ENCODE peak calls at places on chromosomes 7 and 10, in seven cellular contexts. O, W, C, Y, N, T and G are unnamed samples. For H3K4me1, the result is how much of the 10 kb centered on the place peaks cover.

GRCh38 chr7:36851382-36851781 is 127.1 kb upstream of the AOAH start:
- DNase-seq in O (no peak), W (no peak), C (no peak), Y (no peak), N (no peak), T (no peak), G (no peak)

GRCh38 chr7:85030893-85031292 is 156.0 kb downstream of the SEMA3D start:
- DNase-seq in O (no peak), W (no peak), C (no peak), Y (no peak), N (no peak), T (no peak), G (no peak)

GRCh38 chr10:75755528-75755927 is 324.1 kb downstream of the LRMDA start:
- DNase-seq in O (no peak), W (no peak), C (no peak), Y (no peak), N (peak), T (no peak), G (no peak)

GRCh38 chr10:52729259-52730104 is 43.1 kb downstream of the MBL2 start:
- DNase-seq in O (no peak), W (no peak), C (no peak), Y (peak), N (no peak), T (no peak), G (no peak)

GRCh38 chr10:6780008-6780677 is 200.1 kb upstream of the PRKCQ start:
- DNase-seq in O (no peak), W (no peak), C (no peak), Y (no peak), N (no peak), T (no peak), G (no peak)

GRCh38 chr7:28708458-28708951 is 249.6 kb downstream of the TRIL start:
- DNase-seq in O (no peak), W (no peak), C (no peak), Y (no peak), N (no peak), T (no peak), G (no peak)

GRCh38 chr7:111540199-111540815 is 22.0 kb downstream of the IMMP2L start:
- DNase-seq in O (no peak), W (no peak), C (no peak), Y (no peak), N (no peak), T (no peak), G (no peak)

GRCh38 chr7:67484244-67484751 is 487.7 kb downstream of the TYW1 start:
- DNase-seq in O (peak), W (peak), C (peak), Y (peak), N (no peak), T (peak), G (no peak)

GRCh38 chr7:5638994-5639393 is 142.5 kb downstream of the RNF216 start:
- DNase-seq in O (no peak), W (no peak), C (no peak), Y (no peak), N (no peak), T (no peak), G (no peak)

GRCh38 chr7:71746004-71746403 is 614.1 kb downstream of the GALNT17 start:
- DNase-seq in O (no peak), W (no peak), C (no peak), Y (no peak), N (no peak), T (no peak), G (no peak)

GRCh38 chr7:154928136-154929005 is 74.6 kb downstream of the PAXIP1 start:
- DNase-seq in O (no peak), W (peak), C (peak), Y (peak), N (no peak), T (peak), G (peak)

GRCh38 chr10:86647773-86648705 is 6.3 kb upstream of the OPN4 start:
- DNase-seq in O (no peak), W (no peak), C (no peak), Y (no peak), N (no peak), T (peak), G (no peak)

GRCh38 chr10:124138195-124138882 is 44.9 kb upstream of the CHST15 start:
- DNase-seq in O (no peak), W (no peak), C (no peak), Y (no peak), N (no peak), T (no peak), G (no peak)

GRCh38 chr7:265192-265997 is 24.6 kb upstream of the FOXL3 start:
- DNase-seq in O (no peak), W (no peak), C (no peak), Y (no peak), N (peak), T (no peak), G (peak)

GRCh38 chr7:50661345-50662058 is 96.3 kb upstream of the DDC start:
- DNase-seq in O (no peak), W (no peak), C (no peak), Y (no peak), N (no peak), T (no peak), G (peak)

DNA sequence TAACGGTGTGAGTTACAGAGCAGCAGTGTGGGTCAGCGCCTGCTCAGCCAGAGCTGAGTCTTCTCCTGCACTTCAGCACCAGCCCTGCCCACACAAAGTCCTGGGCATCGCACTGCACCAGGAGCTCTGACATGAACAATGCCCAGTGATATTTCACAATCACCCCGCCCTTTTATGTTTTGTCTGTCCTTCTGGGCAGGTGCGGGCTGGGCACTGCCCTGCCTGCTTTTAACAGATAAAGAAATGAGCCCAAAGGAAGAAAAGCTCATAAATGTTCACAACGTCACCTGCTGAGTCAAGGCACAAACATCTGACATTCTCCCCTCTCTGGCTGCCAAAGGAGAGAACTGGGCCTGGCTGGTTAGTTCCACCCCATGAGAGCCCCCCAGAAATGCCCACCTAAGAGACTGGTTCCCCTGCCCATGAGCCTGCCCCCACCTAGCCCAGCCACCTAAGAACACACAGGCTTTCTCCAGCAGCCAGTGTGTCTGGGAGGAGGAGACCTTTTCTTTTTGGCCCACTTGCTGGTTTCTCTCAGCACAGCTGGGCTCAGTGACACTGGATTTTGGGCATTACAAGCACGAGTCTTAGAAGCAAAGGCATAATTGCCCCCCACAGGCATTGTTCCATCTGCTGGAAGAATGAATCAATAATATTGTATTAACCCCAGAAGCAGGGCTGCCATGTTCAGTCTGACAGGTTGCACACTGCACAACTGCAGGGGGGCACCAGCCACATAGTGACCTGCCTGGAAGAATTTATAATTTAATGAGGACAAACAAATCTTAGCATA is 22.3 kb downstream of the CALML3 start:
- DNase-seq in O (peak), W (peak), C (peak), Y (no peak), N (no peak), T (peak), G (peak)
- H3K27ac ChIP-seq in O (peak), W (peak), C (peak), Y (peak), N (peak), T (peak), G (no peak)

GRCh38 chr10:70328018-70328417 is 44.2 kb upstream of the NPFFR1 start:
- DNase-seq in O (no peak), W (no peak), C (no peak), Y (no peak), N (no peak), T (no peak), G (no peak)
- H3K4me1 ChIP-seq in O (under half), W (under half), C (under half), Y (under half), N (under half), T (under half), G (under half)

DNA sequence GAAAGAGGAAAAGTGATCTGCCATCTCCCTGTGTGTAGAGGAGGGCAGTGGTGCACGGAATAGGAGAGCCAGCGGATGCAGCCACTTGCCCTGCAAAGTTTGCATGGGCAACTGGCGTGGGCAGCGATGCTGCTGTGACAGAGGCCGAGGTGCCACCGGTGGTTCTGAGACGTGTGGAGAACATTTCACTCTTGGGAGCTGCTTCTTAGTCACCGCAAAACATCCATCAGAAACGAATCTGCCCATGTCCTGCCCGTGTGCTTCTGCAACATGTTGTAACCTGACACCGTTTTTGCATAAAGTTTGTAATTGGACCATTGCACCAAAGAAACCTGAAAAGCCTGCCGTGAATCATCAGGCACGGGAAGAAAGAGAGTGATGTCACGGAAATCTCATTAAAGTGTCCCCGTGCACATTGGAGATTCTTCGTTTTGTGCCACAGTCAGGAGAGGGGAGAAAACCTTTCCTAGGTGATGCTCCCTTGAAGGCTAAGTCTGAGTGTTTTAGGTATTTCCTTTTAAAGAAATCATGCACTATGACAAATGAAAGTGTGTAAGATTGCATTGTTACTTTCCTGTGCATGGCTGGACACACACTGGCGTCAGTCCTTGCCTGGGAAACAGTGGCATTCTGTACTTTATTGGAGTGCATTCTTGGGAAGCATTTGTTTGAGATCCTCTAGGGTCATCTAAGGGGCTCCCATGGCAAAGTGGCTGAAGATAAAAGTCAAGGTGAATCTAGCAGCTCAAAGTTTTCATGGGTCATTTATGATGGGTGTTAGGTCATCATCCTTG is 302.6 kb downstream of the KLF6 start:
- DNase-seq in O (no peak), W (peak), C (peak), Y (no peak), N (peak), T (peak), G (no peak)
- TF ChIP-seq POLR2AphosphoS5 in O (peak), W (peak), C (peak), Y (no peak), N (no peak), T (peak), G (peak)

GRCh38 chr10:31020128-31020527 is 11.5 kb downstream of the ZNF438 start:
- DNase-seq in O (no peak), W (no peak), C (no peak), Y (no peak), N (no peak), T (no peak), G (no peak)
- H3K27ac ChIP-seq in O (no peak), W (no peak), C (peak), Y (no peak), N (peak), T (no peak), G (no peak)